ENCODE peak calls at places on chromosomes 6 and 20, in five cellular contexts. S, Y, F, V and R are unnamed samples. For H3K4me1, the result is how much of the 10 kb centered on the place peaks cover.

GRCh38 chr20:5073154-5074049 is 46.4 kb downstream of the PCNA start:
- DNase-seq in S (no peak), Y (no peak), F (no peak), V (peak), R (peak)

GRCh38 chr6:150463852-150464251 is 95.0 kb downstream of the IYD start:
- DNase-seq in S (no peak), Y (no peak), F (no peak), V (no peak), R (no peak)

GRCh38 chr6:1651362-1651761 is 41.6 kb downstream of the FOXC1 start:
- DNase-seq in S (no peak), Y (no peak), F (no peak), V (no peak), R (no peak)

GRCh38 chr6:453152-453551 is 61.6 kb downstream of the IRF4 start:
- DNase-seq in S (no peak), Y (no peak), F (no peak), V (peak), R (no peak)

GRCh38 chr6:120363429-120363828 is 970.9 kb downstream of the TBC1D32 start:
- DNase-seq in S (no peak), Y (no peak), F (no peak), V (no peak), R (no peak)

GRCh38 chr20:57708694-57709673 is 831 bp downstream of the PMEPA1 start:
- DNase-seq in S (no peak), Y (no peak), F (peak), V (peak), R (peak)

GRCh38 chr6:100262086-100262485 is 202.6 kb downstream of the SIM1 start:
- DNase-seq in S (no peak), Y (no peak), F (no peak), V (no peak), R (no peak)

GRCh38 chr6:168088161-168089106 is 9.4 kb upstream of the FRMD1 start:
- DNase-seq in S (no peak), Y (no peak), F (peak), V (peak), R (peak)

GRCh38 chr6:35419431-35419830 is 32.7 kb upstream of the FANCE start:
- DNase-seq in S (no peak), Y (no peak), F (peak), V (no peak), R (no peak)

GRCh38 chr6:100622907-100623692 is 158.4 kb upstream of the SIM1 start:
- DNase-seq in S (no peak), Y (no peak), F (no peak), V (no peak), R (no peak)

GRCh38 chr6:116113386-116113785 is 12.5 kb downstream of the COL10A1 start:
- DNase-seq in S (no peak), Y (no peak), F (no peak), V (no peak), R (no peak)

GRCh38 chr6:167817729-167818128 is 9.0 kb upstream of the AFDN start:
- DNase-seq in S (no peak), Y (no peak), F (no peak), V (no peak), R (no peak)

GRCh38 chr6:3195695-3196497 is 31.6 kb downstream of the TUBB2B start:
- DNase-seq in S (no peak), Y (no peak), F (no peak), V (no peak), R (no peak)

GRCh38 chr6:2961971-2962370 is 9.4 kb downstream of the SERPINB6 start:
- DNase-seq in S (no peak), Y (no peak), F (no peak), V (no peak), R (no peak)

GRCh38 chr20:38249536-38250310 is 10.8 kb downstream of the KIAA1755 start:
- DNase-seq in S (no peak), Y (no peak), F (no peak), V (no peak), R (no peak)

GRCh38 chr20:34675993-34676641 is 775 bp downstream of the PIGU start:
- DNase-seq in S (no peak), Y (peak), F (no peak), V (no peak), R (no peak)

GRCh38 chr6:147509900-147510299 is 1.4 kb downstream of the SAMD5 start:
- DNase-seq in S (no peak), Y (no peak), F (no peak), V (no peak), R (no peak)

GRCh38 chr6:52582996-52583395 is 6.1 kb upstream of the TRAM2 start:
- DNase-seq in S (no peak), Y (no peak), F (no peak), V (no peak), R (no peak)

GRCh38 chr20:26208296-26209091 is 511.8 kb upstream of the ZNF337 start:
- DNase-seq in S (no peak), Y (no peak), F (peak), V (no peak), R (no peak)

GRCh38 chr6:70108230-70108629 is 194.7 kb downstream of the COL9A1 start:
- DNase-seq in S (no peak), Y (peak), F (no peak), V (no peak), R (no peak)

GRCh38 chr20:22400440-22400839 is 183.9 kb downstream of the FOXA2 start:
- DNase-seq in S (no peak), Y (no peak), F (no peak), V (no peak), R (no peak)

GRCh38 chr20:10524643-10525042 is 89.5 kb downstream of the SLX4IP start:
- DNase-seq in S (no peak), Y (no peak), F (no peak), V (no peak), R (no peak)

GRCh38 chr6:53492860-53493634 is 51.9 kb downstream of the GCLC start:
- DNase-seq in S (no peak), Y (peak), F (no peak), V (no peak), R (peak)

GRCh38 chr6:29828471-29828797 is 809 bp downstream of the HLA-G start:
- DNase-seq in S (no peak), Y (no peak), F (no peak), V (no peak), R (no peak)

GRCh38 chr20:38345643-38346042 is 639 bp upstream of the LBP start:
- DNase-seq in S (no peak), Y (no peak), F (no peak), V (no peak), R (no peak)

GRCh38 chr20:33649201-33649631 is 12.9 kb upstream of the C20orf144 start:
- DNase-seq in S (no peak), Y (no peak), F (no peak), V (peak), R (peak)

GRCh38 chr6:135906542-135906941 is 55.0 kb downstream of the PDE7B start:
- DNase-seq in S (no peak), Y (no peak), F (no peak), V (no peak), R (no peak)

GRCh38 chr6:134074151-134074712 is 21.8 kb upstream of the SLC2A12 start:
- DNase-seq in S (no peak), Y (no peak), F (no peak), V (no peak), R (no peak)

GRCh38 chr6:87151471-87151785 is 3.9 kb upstream of the ZNF292 start:
- DNase-seq in S (no peak), Y (no peak), F (no peak), V (no peak), R (no peak)

GRCh38 chr6:80696268-80696667 is 589.8 kb downstream of the BCKDHB start:
- DNase-seq in S (no peak), Y (no peak), F (no peak), V (no peak), R (no peak)

GRCh38 chr20:38226553-38226952 is 34.0 kb downstream of the KIAA1755 start:
- DNase-seq in S (no peak), Y (no peak), F (no peak), V (no peak), R (no peak)

GRCh38 chr20:20737158-20737557 is 24.7 kb upstream of the RALGAPA2 start:
- DNase-seq in S (no peak), Y (no peak), F (no peak), V (no peak), R (no peak)

GRCh38 chr6:128638817-128639216 is 118.4 kb upstream of the PTPRK start:
- DNase-seq in S (no peak), Y (no peak), F (no peak), V (no peak), R (no peak)

GRCh38 chr6:13508711-13509705 is 21.6 kb upstream of the GFOD1 start:
- DNase-seq in S (no peak), Y (no peak), F (no peak), V (no peak), R (no peak)

GRCh38 chr6:163226836-163227485 is 187.6 kb upstream of the QKI start:
- DNase-seq in S (no peak), Y (no peak), F (no peak), V (no peak), R (no peak)

DNA sequence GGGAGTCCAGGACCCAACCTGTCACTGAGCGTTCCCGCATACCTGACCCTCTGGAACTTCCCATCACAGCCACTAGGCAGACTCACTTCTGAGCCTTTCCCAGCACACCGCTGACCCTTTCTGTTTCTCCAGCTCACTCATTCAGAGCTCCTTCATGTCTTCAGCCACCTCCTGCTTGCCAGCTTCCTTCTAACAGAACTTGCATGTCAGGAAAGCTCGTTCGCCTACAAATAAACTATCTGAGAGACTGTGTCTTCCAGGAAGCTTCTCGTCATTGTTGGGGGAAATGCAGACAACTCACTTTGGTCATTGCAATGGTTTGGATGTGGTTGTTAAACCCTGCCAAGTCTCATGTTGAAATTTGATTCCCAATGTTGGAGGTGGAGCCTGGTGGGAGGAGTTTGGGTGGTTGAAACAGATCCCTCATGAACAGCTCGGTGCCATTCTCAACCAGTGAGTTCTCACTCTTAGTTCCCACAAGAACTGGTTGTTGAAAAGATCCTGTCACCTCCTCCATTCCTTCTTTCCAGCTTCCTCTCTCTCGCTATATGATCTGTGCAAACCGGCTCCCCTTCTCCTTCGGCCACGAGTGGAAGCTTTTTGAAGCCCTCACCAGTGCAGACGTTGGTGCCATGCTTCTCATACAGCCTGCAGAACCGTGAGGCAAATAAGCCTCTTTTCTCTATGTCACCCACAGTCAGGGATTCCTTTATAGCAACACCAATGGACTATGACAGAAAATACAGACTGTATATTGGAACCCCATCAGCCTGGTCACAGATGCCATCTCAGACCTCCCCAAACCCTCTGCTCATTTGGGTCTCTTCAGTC is 1.4 kb upstream of the MUC21 start:
- DNase-seq in S (no peak), Y (no peak), F (no peak), V (no peak), R (peak)
- H3K4me3 ChIP-seq in S (peak), Y (no peak), F (no peak), V (peak), R (no peak)

DNA sequence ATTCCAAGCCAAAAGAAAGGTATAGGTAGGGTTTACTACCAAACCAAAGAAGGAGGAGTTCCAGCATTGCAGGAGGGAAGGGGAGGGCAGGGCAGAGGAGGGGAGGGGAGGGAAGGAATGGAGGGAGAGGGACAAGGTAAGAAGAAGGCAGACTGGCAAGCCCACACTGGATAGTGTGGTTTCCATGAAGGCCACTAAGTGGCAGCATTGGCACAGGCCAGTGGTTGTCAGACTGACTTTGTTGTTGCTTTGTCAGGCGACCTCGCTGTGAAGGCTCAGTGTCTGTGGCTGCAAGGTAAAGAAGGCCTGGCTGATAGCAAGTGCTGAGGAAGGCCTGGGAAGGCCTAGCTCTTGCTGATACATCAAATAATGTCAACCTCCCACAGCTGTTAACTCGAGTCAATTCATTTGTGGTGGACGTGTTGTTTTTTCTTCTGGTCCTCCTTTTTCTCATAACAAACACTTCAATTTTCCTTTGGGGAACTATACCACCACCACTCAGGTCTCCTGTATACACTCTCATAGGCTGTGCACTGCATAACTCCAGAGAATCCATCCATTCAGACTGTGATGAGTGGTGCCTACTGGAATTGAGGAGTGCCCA is 7.7 kb upstream of the ZNF334 start:
- DNase-seq in S (no peak), Y (peak), F (peak), V (no peak), R (peak)
- H3K4me1 ChIP-seq in S (under half), Y (under half), F (under half), V (under half), R (under half)

GRCh38 chr6:148700713-148701392 is 46.0 kb upstream of the UST start:
- DNase-seq in S (no peak), Y (no peak), F (peak), V (no peak), R (peak)
- H3K4me3 ChIP-seq in S (peak), Y (peak), F (peak), V (peak), R (peak)

DNA sequence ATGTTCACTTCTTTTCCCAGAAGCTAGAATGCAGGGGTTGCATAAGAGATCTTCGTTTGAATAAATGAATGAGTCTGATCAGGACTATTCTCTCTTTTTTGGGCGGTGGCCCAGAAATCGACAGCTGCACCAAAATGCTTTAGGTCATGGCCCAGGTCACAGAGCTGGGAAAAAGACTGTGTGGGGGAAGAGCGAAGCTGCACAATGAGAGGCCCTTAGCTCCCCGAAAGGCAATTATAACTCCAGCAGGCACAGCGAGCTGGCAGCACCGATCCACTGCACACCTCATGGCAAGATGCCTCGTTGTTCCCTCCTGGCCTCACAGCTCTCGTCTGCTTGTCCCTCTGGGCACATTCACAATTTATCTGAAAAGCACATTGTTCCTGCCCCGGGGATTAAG is 69.2 kb downstream of the NRN1 start:
- DNase-seq in S (no peak), Y (no peak), F (no peak), V (no peak), R (no peak)
- H3K4me1 ChIP-seq in S (under half), Y (under half), F (under half), V (under half), R (under half)

GRCh38 chr6:15961630-15962448 is 167.0 kb upstream of the MYLIP start:
- DNase-seq in S (no peak), Y (no peak), F (no peak), V (no peak), R (no peak)
- H3K4me3 ChIP-seq in S (no peak), Y (no peak), F (no peak), V (no peak), R (no peak)

GRCh38 chr6:42790549-42791181 is 8.8 kb downstream of the BICRAL start:
- DNase-seq in S (no peak), Y (no peak), F (no peak), V (no peak), R (no peak)

GRCh38 chr6:42787018-42787611 is 5.3 kb downstream of the BICRAL start:
- DNase-seq in S (no peak), Y (no peak), F (no peak), V (no peak), R (no peak)

GRCh38 chr6:42786525-42786985 is 4.7 kb downstream of the BICRAL start:
- DNase-seq in S (no peak), Y (no peak), F (no peak), V (no peak), R (no peak)

GRCh38 chr6:42791706-42792320 is 10.0 kb downstream of the BICRAL start:
- DNase-seq in S (no peak), Y (no peak), F (no peak), V (no peak), R (no peak)

DNA sequence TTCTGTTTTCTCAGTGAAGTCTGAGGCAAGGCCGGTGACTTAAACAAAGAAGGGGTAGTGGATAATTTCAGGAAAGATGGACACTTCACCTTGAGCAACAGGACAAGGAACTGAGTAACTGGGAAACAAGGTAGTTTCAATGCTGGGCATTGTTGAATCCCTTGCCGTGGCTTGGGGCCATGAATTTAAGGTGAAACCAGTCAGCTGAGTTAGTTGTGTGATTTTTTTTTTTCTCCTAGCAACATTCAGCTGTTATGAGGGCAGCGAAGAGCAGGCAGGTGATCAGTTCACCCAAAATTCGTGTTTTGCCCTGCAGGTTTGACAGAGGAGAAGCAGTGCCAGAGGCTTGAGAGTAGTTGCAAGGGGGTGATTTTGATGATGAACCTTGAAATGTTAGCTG is 6.8 kb downstream of the BICRAL start:
- DNase-seq in S (no peak), Y (no peak), F (no peak), V (no peak), R (no peak)
- H3K4me1 ChIP-seq in S (under half), Y (under half), F (half or more), V (half or more), R (under half)